ENCODE peak calls at places on chromosomes 16 and 17, in five cellular contexts. W is prostate gland, C is AG04449, F is foreskin fibroblast, H is AG10803. D is an unnamed sample.
A peak's percentile ranks its signal among the peaks of the same experiment; 100 is the strongest.

GRCh38 chr16:5505093-5505887 is 407.7 kb upstream of the EEF2KMT start:
- DNase-seq in F (no peak), H (no peak), W (no peak), C (no peak), D (no peak)

GRCh38 chr16:75733305-75734141 is 7.2 kb upstream of the CPHXL start:
- DNase-seq in F (peak; percentile 41), H (peak; percentile 86), W (peak; percentile 35), C (peak; percentile 54), D (peak; percentile 40)

GRCh38 chr16:73268311-73268997 is 220.5 kb upstream of the ZFHX3 start:
- DNase-seq in F (no peak), W (no peak), H (peak; percentile 3), C (no peak), D (peak; percentile 2)

GRCh38 chr16:13994239-13995106 is 74.5 kb downstream of the ERCC4 start:
- DNase-seq in W (no peak), H (no peak), F (no peak), C (no peak), D (no peak)

GRCh38 chr17:34254146-34254545 is 939 bp upstream of the CCL2 start:
- DNase-seq in H (peak; percentile 96), W (no peak), C (peak; percentile 73), F (peak; percentile 65), D (peak; percentile 55)

GRCh38 chr16:71348262-71349085 is 10.0 kb upstream of the CALB2 start:
- DNase-seq in W (no peak), C (no peak), H (no peak), F (no peak), D (no peak)

GRCh38 chr17:82450357-82451106 is at the start of gene CYBC1:
- DNase-seq in W (peak; percentile 91), C (peak; percentile 42), H (peak; percentile 94), F (peak; percentile 90), D (peak; percentile 95)

GRCh38 chr17:50661795-50662391 is 27.2 kb downstream of the ABCC3 start:
- DNase-seq in W (peak; percentile 70), F (peak; percentile 91), H (peak; percentile 91), C (peak; percentile 52), D (peak; percentile 91)

GRCh38 chr16:12017583-12017982 is 41.0 kb downstream of the SNX29 start:
- DNase-seq in W (no peak), C (peak; percentile 63), H (peak; percentile 87), F (no peak), D (peak; percentile 70)

GRCh38 chr16:75116081-75116910 is at the start of gene LDHD:
- DNase-seq in H (peak; percentile 62), C (no peak), W (peak; percentile 80), F (peak; percentile 32), D (peak; percentile 66)

GRCh38 chr17:17810374-17811248 is 26.2 kb downstream of the SREBF1 start:
- DNase-seq in H (no peak), F (no peak), C (no peak), W (no peak), D (peak; percentile 53)

GRCh38 chr16:23113185-23113584 is 36.1 kb downstream of the USP31 start:
- DNase-seq in C (no peak), F (no peak), H (no peak), W (no peak), D (no peak)

GRCh38 chr17:74825952-74826713 is 33.6 kb downstream of the GRIN2C start:
- DNase-seq in H (no peak), W (no peak), C (no peak), F (no peak), D (no peak)

GRCh38 chr16:28981517-28981916 is 3.3 kb upstream of the LAT start:
- DNase-seq in H (no peak), W (no peak), C (no peak), F (no peak), D (no peak)

GRCh38 chr17:70808596-70808995 is 639.3 kb downstream of the KCNJ2 start:
- DNase-seq in H (no peak), F (no peak), W (no peak), C (no peak), D (no peak)

GRCh38 chr17:39887078-39887477 is 19.1 kb downstream of the ZPBP2 start:
- DNase-seq in F (no peak), W (no peak), H (no peak), C (no peak), D (no peak)

GRCh38 chr16:68732741-68733399 is 4.2 kb upstream of the CDH1 start:
- DNase-seq in F (no peak), H (no peak), C (no peak), W (no peak), D (no peak)

GRCh38 chr17:70563301-70563820 is 394.0 kb downstream of the KCNJ2 start:
- DNase-seq in W (no peak), C (no peak), F (peak; percentile 1), H (peak; percentile 21), D (no peak)

GRCh38 chr17:17119533-17119932 is 77.3 kb downstream of the MPRIP start:
- DNase-seq in H (peak; percentile 50), W (no peak), C (no peak), F (peak; percentile 74), D (peak; percentile 39)

GRCh38 chr17:73492802-73493139 is 151.5 kb downstream of the SDK2 start:
- DNase-seq in H (no peak), F (no peak), W (no peak), C (no peak), D (no peak)

GRCh38 chr17:40596261-40596919 is 31.1 kb upstream of the CCR7 start:
- DNase-seq in W (no peak), H (no peak), F (no peak), C (no peak), D (peak; percentile 14)

GRCh38 chr17:18981642-18982424 is 22.7 kb downstream of the FAM83G start:
- DNase-seq in W (peak; percentile 54), H (peak; percentile 73), C (peak; percentile 38), F (peak; percentile 75), D (peak; percentile 50)

GRCh38 chr17:76597156-76598003 is 11.7 kb upstream of the ST6GALNAC2 start:
- DNase-seq in H (no peak), C (no peak), F (no peak), W (peak; percentile 79), D (no peak)

GRCh38 chr16:86541560-86541959 is 13.5 kb downstream of the MTHFSD start:
- DNase-seq in H (no peak), C (no peak), W (no peak), F (no peak), D (no peak)

GRCh38 chr16:19923396-19923795 is 38.7 kb upstream of the GPRC5B start:
- DNase-seq in W (no peak), H (no peak), C (no peak), F (no peak), D (no peak)

GRCh38 chr17:49024523-49024922 is 27.3 kb downstream of the IGF2BP1 start:
- DNase-seq in C (no peak), W (no peak), H (no peak), F (no peak), D (no peak)

GRCh38 chr17:42553161-42553818 is 567 bp downstream of the HSD17B1 start:
- DNase-seq in W (no peak), H (peak; percentile 16), F (no peak), C (no peak), D (peak; percentile 71)

GRCh38 chr16:88895335-88895734 is 28.9 kb upstream of the PABPN1L start:
- DNase-seq in C (no peak), F (no peak), H (no peak), W (no peak), D (no peak)
- H3K4me3 ChIP-seq in C (no peak overlapping the region), F (no peak overlapping the region), H (no peak overlapping the region), W (no peak overlapping the region), D (no peak overlapping the region)

DNA sequence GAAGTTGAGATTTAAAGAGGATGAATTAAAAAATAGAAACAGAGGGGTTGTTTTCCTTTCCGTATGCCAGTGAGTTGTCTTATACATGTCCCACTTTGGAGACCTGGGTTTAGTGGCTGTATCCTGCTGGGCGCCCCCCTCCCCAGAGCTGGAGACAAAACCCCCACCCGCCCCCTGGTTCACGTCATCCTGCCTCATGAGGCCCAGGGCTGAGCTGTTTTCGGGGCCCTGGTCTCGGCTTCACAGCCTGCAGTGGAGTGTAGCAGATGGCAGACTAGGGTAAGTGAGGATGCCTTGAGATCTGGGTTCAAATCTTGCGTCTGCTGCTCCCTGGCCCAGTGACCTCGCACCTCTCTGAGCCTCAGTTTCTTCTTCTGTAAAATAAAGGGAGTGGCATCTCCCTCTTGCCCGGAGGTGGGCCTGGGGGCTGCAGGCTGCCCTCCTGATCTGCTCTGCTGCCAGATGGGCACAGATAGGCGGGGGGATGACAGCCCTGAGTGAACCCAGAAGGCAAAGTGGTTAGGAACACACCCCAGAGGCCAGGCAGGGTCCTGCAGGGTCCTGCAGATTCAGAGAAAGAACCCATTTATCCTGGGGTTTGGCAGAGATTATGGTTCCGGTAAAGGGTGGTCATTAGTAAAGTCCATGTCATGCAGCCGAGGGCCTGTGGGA is 45.1 kb downstream of the SOCS3 start:
- DNase-seq in W (no peak), H (no peak), C (no peak), F (no peak), D (no peak)
- TF ChIP-seq CTCF in W (no peak), H (no peak), C (no peak), F (no peak), D (peak; percentile 7)

DNA sequence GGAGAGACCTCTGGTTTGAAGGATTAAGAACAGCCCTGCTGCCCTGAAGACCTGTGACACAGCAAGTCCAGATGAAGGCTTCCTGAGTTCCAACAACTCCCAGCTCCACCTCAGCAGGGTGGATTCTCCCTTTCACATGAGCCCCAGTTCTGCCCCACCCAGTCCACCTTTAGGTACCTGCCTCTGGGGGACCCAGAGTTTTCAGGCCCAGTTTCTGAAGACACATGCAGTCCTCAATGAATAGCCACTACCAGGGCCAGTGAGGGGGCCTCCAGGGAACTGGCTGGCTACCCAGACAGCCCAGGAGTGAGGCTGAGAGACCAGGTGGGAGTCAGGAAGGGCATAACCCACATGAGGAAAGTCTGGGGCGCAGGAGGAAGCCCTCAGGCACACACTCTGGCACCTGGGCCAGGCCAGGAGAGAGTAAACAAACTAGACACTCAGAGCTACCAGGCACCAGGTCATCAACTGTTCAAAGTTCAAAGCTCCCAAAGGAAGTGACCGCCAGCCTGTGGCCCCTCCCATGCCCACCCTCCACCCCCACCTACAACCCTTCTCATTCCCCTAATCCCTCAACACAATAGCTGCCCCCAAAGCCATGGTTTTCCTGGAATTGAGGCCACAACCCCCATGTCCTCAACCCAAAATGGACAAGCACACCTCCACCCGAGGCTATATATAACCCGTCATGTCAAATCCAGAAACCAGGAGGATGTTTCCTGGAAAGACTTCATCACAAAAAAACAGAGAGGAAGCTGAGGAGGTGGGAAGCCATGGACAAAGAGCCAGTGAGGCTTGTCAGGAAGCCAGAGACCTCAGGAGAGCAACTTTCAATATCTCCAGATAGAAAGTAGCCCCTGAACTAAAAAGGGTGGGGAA is 2.1 kb downstream of the MYO18A start:
- DNase-seq in F (no peak), W (no peak), H (no peak), C (no peak), D (no peak)
- H3K4me3 ChIP-seq in F (peak overlapping the region; percentile 57), W (no peak overlapping the region), H (no peak overlapping the region), C (no peak overlapping the region), D (peak overlapping the region; percentile 66)

GRCh38 chr17:9628509-9628908 is 16.8 kb upstream of the USP43 start:
- DNase-seq in C (no peak), W (no peak), F (no peak), H (no peak), D (no peak)
- TF ChIP-seq CTCF in C (no peak), W (no peak), F (no peak), H (no peak), D (no peak)

DNA sequence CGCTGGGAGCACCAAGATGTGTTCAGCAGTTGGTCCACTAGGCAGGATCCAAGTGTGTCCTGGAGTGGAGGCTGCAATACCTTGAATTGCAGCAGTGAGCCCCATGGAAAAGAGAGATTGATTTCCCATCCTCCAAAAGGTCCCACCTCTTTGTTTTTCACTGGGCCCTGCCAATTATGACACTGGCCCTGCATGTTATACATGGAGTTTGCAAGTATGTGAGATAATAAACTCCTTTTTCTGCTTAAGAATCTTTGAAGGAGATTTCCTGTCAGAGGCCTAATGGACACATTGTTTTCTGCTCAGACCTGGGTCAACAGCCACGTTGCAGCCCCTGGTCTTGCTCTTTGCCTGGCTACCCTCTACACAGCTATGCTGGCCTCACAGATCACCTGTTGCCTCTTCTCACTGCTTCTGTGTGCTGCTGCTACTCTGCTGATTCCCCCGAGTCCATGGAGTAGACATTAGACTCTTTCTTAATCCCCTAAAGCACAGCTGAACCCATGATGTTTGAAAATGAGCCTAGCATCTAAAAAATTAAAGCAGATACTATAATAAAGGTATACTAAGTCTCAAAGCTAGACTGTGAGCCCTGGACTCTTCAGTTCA is 341.9 kb upstream of the CDH11 start:
- DNase-seq in C (no peak), H (no peak), F (no peak), W (no peak), D (no peak)
- H3K4me3 ChIP-seq in C (no peak overlapping the region), H (no peak overlapping the region), F (no peak overlapping the region), W (no peak overlapping the region), D (no peak overlapping the region)

D was measured in fibroblast of villous mesenchyme.